ENCODE peak calls at places on chromosome 11, in six cellular contexts. U, R, G, A, M and J are unnamed samples.

GRCh38 chr11:44235765-44236201 is 74.2 kb downstream of the ALX4 start:
- DNase-seq in U (no peak), R (no peak), G (no peak), A (no peak), M (no peak), J (no peak)

GRCh38 chr11:96486890-96487633 is 97.2 kb downstream of the JRKL start:
- DNase-seq in U (no peak), R (no peak), G (no peak), A (no peak), M (peak; percentile 45), J (no peak)

GRCh38 chr11:1948389-1948788 is 1.3 kb downstream of the MRPL23 start:
- DNase-seq in U (no peak), R (peak; percentile 55), G (no peak), A (peak; percentile 51), M (no peak), J (peak; percentile 23)

GRCh38 chr11:18720086-18720810 is 5.7 kb downstream of the IGSF22 start:
- DNase-seq in U (no peak), R (no peak), G (no peak), A (no peak), M (no peak), J (no peak)

GRCh38 chr11:111351374-111352081 is 27.5 kb downstream of the POU2AF1 start:
- DNase-seq in U (no peak), R (no peak), G (no peak), A (no peak), M (no peak), J (no peak)

GRCh38 chr11:26753738-26754504 is 32.1 kb upstream of the SLC5A12 start:
- DNase-seq in U (peak; percentile 45), R (no peak), G (no peak), A (no peak), M (peak; percentile 84), J (no peak)

GRCh38 chr11:112605093-112605666 is 344.5 kb upstream of the PLET1 start:
- DNase-seq in U (no peak), R (no peak), G (no peak), A (no peak), M (no peak), J (no peak)

GRCh38 chr11:3353066-3353465 is 25.9 kb downstream of the ZNF195 start:
- DNase-seq in U (no peak), R (no peak), G (no peak), A (no peak), M (no peak), J (no peak)

GRCh38 chr11:26849009-26849408 is 127.1 kb upstream of the SLC5A12 start:
- DNase-seq in U (no peak), R (peak; percentile 80), G (no peak), A (no peak), M (no peak), J (no peak)

GRCh38 chr11:3916962-3917361 is 61.5 kb downstream of the STIM1 start:
- DNase-seq in U (no peak), R (no peak), G (no peak), A (no peak), M (no peak), J (no peak)

GRCh38 chr11:65891180-65892136 is 985 bp downstream of the CCDC85B start:
- DNase-seq in U (peak; percentile 65), R (peak; percentile 78), G (no peak), A (no peak), M (peak; percentile 83), J (peak; percentile 90)

GRCh38 chr11:95831198-95831883 is 41.0 kb downstream of the CEP57 start:
- DNase-seq in U (no peak), R (no peak), G (no peak), A (no peak), M (no peak), J (no peak)

GRCh38 chr11:57162179-57162898 is 19.4 kb upstream of the LRRC55 start:
- DNase-seq in U (no peak), R (no peak), G (no peak), A (no peak), M (no peak), J (no peak)

GRCh38 chr11:103609117-103610066 is 427.0 kb upstream of the DDI1 start:
- DNase-seq in U (no peak), R (no peak), G (no peak), A (no peak), M (peak; percentile 66), J (no peak)

GRCh38 chr11:2250485-2250884 is 19.9 kb downstream of the ASCL2 start:
- DNase-seq in U (no peak), R (no peak), G (no peak), A (no peak), M (no peak), J (no peak)

GRCh38 chr11:105202422-105202821 is 62.9 kb upstream of the CARD18 start:
- DNase-seq in U (no peak), R (no peak), G (no peak), A (no peak), M (no peak), J (no peak)

GRCh38 chr11:123145220-123145619 is 49.8 kb downstream of the CLMP start:
- DNase-seq in U (peak; percentile 66), R (no peak), G (no peak), A (no peak), M (no peak), J (no peak)

GRCh38 chr11:106917973-106918372 is 100.3 kb downstream of the GUCY1A2 start:
- DNase-seq in U (peak; percentile 23), R (no peak), G (peak; percentile 15), A (no peak), M (peak; percentile 57), J (no peak)

GRCh38 chr11:59247535-59248227 is 35.0 kb upstream of the MPEG1 start:
- DNase-seq in U (no peak), R (no peak), G (no peak), A (no peak), M (no peak), J (no peak)

GRCh38 chr11:1341928-1342524 is 32.6 kb upstream of the TOLLIP start:
- DNase-seq in U (no peak), R (no peak), G (no peak), A (no peak), M (no peak), J (no peak)

GRCh38 chr11:116787436-116787785 is 412 bp downstream of the ZPR1 start:
- DNase-seq in U (no peak), R (no peak), G (no peak), A (no peak), M (peak; percentile 19), J (no peak)

GRCh38 chr11:13721760-13722159 is 53.3 kb downstream of the FAR1 start:
- DNase-seq in U (no peak), R (no peak), G (no peak), A (no peak), M (no peak), J (no peak)

GRCh38 chr11:32312865-32313403 is 122.4 kb downstream of the WT1 start:
- DNase-seq in U (peak; percentile 51), R (no peak), G (no peak), A (no peak), M (peak; percentile 89), J (no peak)

GRCh38 chr11:70027451-70027850 is 50.7 kb upstream of the ANO1 start:
- DNase-seq in U (no peak), R (peak; percentile 35), G (no peak), A (no peak), M (no peak), J (no peak)
- H3K27me3 ChIP-seq in U (no peaks in the 10 kb centered on the region), R (no peaks in the 10 kb centered on the region), G (peaks cover 2% of the 10 kb centered on the region), A (no peaks in the 10 kb centered on the region), M (no peaks in the 10 kb centered on the region), J (no peaks in the 10 kb centered on the region)

DNA sequence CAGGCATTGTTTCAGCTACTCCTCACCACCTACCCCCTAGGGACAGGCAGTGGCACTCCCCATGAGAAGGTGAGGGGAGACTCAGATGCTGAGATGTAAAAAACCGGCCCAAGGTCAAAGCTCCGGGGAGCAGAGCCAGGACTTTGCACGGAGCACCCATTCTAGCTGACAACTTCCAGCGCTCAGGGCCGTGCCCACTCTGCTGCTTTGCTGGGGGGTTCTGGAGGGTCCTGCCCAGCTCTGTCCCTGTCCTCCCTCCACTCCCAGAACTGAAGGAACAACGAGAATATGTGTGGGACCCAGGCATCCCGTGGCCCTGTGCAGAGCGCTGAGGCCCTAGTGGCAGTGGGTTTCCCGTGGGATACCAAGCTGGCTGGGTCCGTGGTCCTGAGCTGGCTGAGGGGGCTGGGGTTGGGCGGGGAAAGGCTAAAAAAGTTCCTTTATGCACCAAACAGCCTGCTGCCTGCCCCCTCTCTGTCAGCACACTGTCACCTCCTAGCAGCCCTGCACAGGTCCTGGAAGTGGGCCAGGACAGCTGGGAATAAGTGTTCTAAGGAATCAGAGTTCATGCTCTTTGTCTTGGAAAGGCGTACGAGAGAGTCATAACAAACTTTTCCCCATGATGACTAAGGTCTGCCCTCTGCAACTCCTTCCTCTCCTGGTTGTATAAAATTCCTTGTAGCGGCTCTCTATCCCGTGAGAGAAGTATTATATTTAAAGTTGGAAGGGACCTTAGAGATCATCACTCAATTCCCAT is 1.9 kb downstream of the MS4A10 start:
- DNase-seq in U (no peak), R (no peak), G (no peak), A (no peak), M (no peak), J (peak; percentile 50)
- TF ChIP-seq POLR2AphosphoS5 in U (no peak), R (no peak), G (no peak), A (no peak), M (no peak), J (no peak)

GRCh38 chr11:61598383-61598782 is 17.5 kb upstream of the SYT7 start:
- DNase-seq in U (no peak), R (no peak), G (no peak), A (no peak), M (no peak), J (no peak)
- H3K27me3 ChIP-seq in U (peaks cover under 1% of the 10 kb centered on the region), R (peaks cover 6% of the 10 kb centered on the region), G (no peaks in the 10 kb centered on the region), A (no peaks in the 10 kb centered on the region), M (no peaks in the 10 kb centered on the region), J (no peaks in the 10 kb centered on the region)

GRCh38 chr11:7021318-7021717 is 1.0 kb downstream of the NLRP14 start:
- DNase-seq in U (no peak), R (no peak), G (no peak), A (no peak), M (no peak), J (no peak)

GRCh38 chr11:7016011-7016410 is 4.1 kb downstream of the ZNF214 start:
- DNase-seq in U (no peak), R (no peak), G (no peak), A (no peak), M (no peak), J (no peak)

GRCh38 chr11:7019500-7020182 is 505 bp downstream of the ZNF214 start:
- DNase-seq in U (no peak), R (no peak), G (no peak), A (no peak), M (peak; percentile 60), J (no peak)

DNA sequence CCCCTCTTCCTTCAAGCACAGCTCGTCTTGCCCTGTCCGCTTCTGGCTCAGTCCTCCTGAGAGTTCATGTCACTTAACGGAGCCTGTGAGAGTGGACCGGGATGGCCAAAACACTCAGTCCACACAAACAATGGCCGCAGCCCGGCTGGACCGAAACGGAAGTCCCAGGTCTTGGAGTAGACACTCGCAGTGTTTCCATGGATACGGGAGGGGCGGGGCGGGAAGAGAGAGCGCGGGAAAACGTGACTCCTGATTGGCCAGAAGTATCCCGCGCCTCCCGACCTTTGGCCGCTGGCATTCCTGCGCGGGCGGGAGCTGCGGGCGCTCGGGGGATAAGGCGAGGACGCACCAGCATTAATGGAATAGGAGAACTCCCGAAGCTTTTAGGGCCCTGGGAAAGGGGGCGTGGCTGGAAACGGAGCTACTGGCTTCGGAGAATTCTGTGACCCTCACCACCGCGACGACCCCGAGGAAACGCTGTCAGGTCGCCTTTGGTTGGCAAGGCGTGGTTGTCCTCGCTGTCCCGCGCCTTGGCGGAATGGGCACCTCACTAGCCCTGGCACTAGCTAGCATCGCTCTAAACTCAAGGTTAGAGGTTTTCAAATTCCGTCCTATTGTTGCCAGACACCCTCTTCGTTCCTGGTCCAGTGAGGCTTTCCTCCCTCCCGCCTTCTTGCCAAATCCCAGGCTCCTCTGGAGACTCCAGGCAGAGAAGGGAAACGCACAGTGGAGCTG is at the start of the genes NLRP14 and ZNF214:
- DNase-seq in U (peak; percentile 92), R (peak; percentile 95), G (peak; percentile 80), A (peak; percentile 92), M (peak; percentile 98), J (no peak)
- TF ChIP-seq POLR2AphosphoS5 in U (peak; percentile 79), R (no peak), G (no peak), A (no peak), M (peak; percentile 51), J (peak; percentile 30)